ENCODE peak calls at places on chromosome 22, in five cellular contexts. W is psoas muscle, A is cardiac fibroblast, M is tibial artery, O is left ventricle myocardium inferior. G is an unnamed sample.

GRCh38 chr22:49063040-49063329 is 764.7 kb downstream of the BRD1 start:
- DNase-seq in O (no peak), M (no peak), W (peak; percentile 20), A (no peak), G (no peak)

GRCh38 chr22:17742528-17742902 is 31.8 kb downstream of the BID start:
- DNase-seq in W (peak; percentile 77), O (peak; percentile 51), M (no peak), A (peak; percentile 79), G (peak; percentile 84)

GRCh38 chr22:44970291-44970690 is 39.5 kb downstream of the PHF21B start:
- DNase-seq in M (no peak), W (no peak), O (no peak), A (no peak), G (no peak)

GRCh38 chr22:29306830-29307657 is 594 bp downstream of the GAS2L1 start:
- DNase-seq in A (peak; percentile 80), O (peak; percentile 88), W (peak; percentile 89), M (peak; percentile 90), G (peak; percentile 85)

GRCh38 chr22:39343259-39344045 is 6.3 kb upstream of the SYNGR1 start:
- DNase-seq in O (peak; percentile 41), M (peak; percentile 73), A (peak; percentile 73), W (peak; percentile 70), G (peak; percentile 76)

GRCh38 chr22:24189249-24190158 is 8.2 kb downstream of the SUSD2 start:
- DNase-seq in O (peak; percentile 79), W (peak; percentile 81), A (peak; percentile 78), M (peak; percentile 89), G (peak; percentile 79)

GRCh38 chr22:32531955-32532818 is 57.6 kb downstream of the FBXO7 start:
- DNase-seq in O (peak; percentile 92), A (peak; percentile 84), M (peak; percentile 89), W (peak; percentile 93), G (peak; percentile 68)

GRCh38 chr22:46377566-46378498 is 42.3 kb downstream of the TRMU start:
- DNase-seq in M (no peak), O (no peak), A (peak; percentile 18), W (no peak), G (peak; percentile 94)

GRCh38 chr22:27424319-27424718 is 377.2 kb downstream of the MN1 start:
- DNase-seq in O (no peak), A (peak; percentile 59), W (no peak), M (no peak), G (no peak)

GRCh38 chr22:37774728-37775127 is 33.0 kb upstream of the GCAT start:
- DNase-seq in M (no peak), O (no peak), W (no peak), A (no peak), G (no peak)

GRCh38 chr22:27307545-27308279 is 493.8 kb downstream of the MN1 start:
- DNase-seq in M (no peak), A (no peak), W (no peak), O (no peak), G (no peak)

GRCh38 chr22:20764053-20764720 is 9.7 kb upstream of the SERPIND1 start:
- DNase-seq in W (no peak), A (no peak), O (no peak), M (no peak), G (peak; percentile 45)

GRCh38 chr22:34608716-34609115 is 457.2 kb upstream of the ISX start:
- DNase-seq in A (no peak), W (no peak), M (no peak), O (no peak), G (no peak)

GRCh38 chr22:45758603-45759002 is 87.0 kb downstream of the ATXN10 start:
- DNase-seq in M (no peak), A (no peak), O (no peak), W (no peak), G (no peak)

GRCh38 chr22:50460942-50461341 is 13.9 kb downstream of the SBF1 start:
- DNase-seq in M (no peak), O (no peak), A (no peak), W (no peak), G (no peak)

GRCh38 chr22:33513388-33514336 is 406.6 kb downstream of the LARGE1 start:
- DNase-seq in W (no peak), A (peak; percentile 38), O (no peak), M (no peak), G (no peak)

GRCh38 chr22:37501176-37501609 is 15.0 kb upstream of the MFNG start:
- DNase-seq in O (peak; percentile 77), W (no peak), A (peak; percentile 60), M (no peak), G (peak; percentile 83)

GRCh38 chr22:45984316-45984916 is 7.5 kb upstream of the WNT7B start:
- DNase-seq in A (no peak), O (no peak), W (no peak), M (no peak), G (no peak)

GRCh38 chr22:19631899-19632670 is 82.2 kb upstream of the SEPTIN5 start:
- DNase-seq in O (no peak), A (peak; percentile 58), W (no peak), M (peak; percentile 50), G (no peak)

GRCh38 chr22:26672590-26673468 is 15.4 kb downstream of the MIAT start:
- DNase-seq in A (peak; percentile 96), M (peak; percentile 96), W (peak; percentile 95), O (peak; percentile 91), G (peak; percentile 87)

GRCh38 chr22:45470871-45471270 is 31.8 kb upstream of the FBLN1 start:
- DNase-seq in M (peak; percentile 62), A (no peak), W (no peak), O (no peak), G (no peak)

GRCh38 chr22:32776397-32776796 is 25.1 kb upstream of the TIMP3 start:
- DNase-seq in O (no peak), A (no peak), M (no peak), W (no peak), G (no peak)

GRCh38 chr22:49295851-49296560 is 531.7 kb downstream of the BRD1 start:
- DNase-seq in W (no peak), O (no peak), M (peak; percentile 51), A (no peak), G (no peak)

GRCh38 chr22:24433868-24434471 is 6.6 kb downstream of the ADORA2A start:
- DNase-seq in A (peak; percentile 32), W (peak; percentile 67), O (no peak), M (peak; percentile 63), G (no peak)

GRCh38 chr22:30325065-30325720 is 1.5 kb downstream of the TBC1D10A start:
- DNase-seq in W (peak; percentile 28), A (peak; percentile 84), M (peak; percentile 84), O (no peak), G (no peak)

GRCh38 chr22:29202231-29203192 is 3.2 kb upstream of the EMID1 start:
- DNase-seq in A (peak; percentile 69), O (peak; percentile 63), M (no peak), W (peak; percentile 76), G (peak; percentile 65)

GRCh38 chr22:31561238-31561887 is 65.0 kb downstream of the SFI1 start:
- DNase-seq in W (peak; percentile 64), A (peak; percentile 91), O (peak; percentile 61), M (peak; percentile 79), G (peak; percentile 81)

GRCh38 chr22:41305646-41306045 is 4.3 kb downstream of the ZC3H7B start:
- DNase-seq in W (peak; percentile 75), A (peak; percentile 48), M (no peak), O (no peak), G (no peak)

GRCh38 chr22:36762687-36763260 is 13.1 kb downstream of the IFT27 start:
- DNase-seq in A (peak; percentile 62), M (peak; percentile 65), O (peak; percentile 74), W (no peak), G (no peak)

GRCh38 chr22:45769569-45770210 is 98.1 kb downstream of the ATXN10 start:
- DNase-seq in O (no peak), W (peak; percentile 67), M (no peak), A (no peak), G (no peak)

GRCh38 chr22:26853071-26853470 is 195.7 kb downstream of the MIAT start:
- DNase-seq in M (no peak), W (no peak), O (no peak), A (no peak), G (no peak)

GRCh38 chr22:45987462-45987861 is 10.5 kb upstream of the WNT7B start:
- DNase-seq in O (no peak), W (no peak), A (no peak), M (no peak), G (no peak)

GRCh38 chr22:23431337-23432072 is 148.6 kb downstream of the IGLL1 start:
- DNase-seq in O (no peak), A (peak; percentile 10), M (no peak), W (peak; percentile 68), G (no peak)

GRCh38 chr22:42801537-42802165 is 55.4 kb downstream of the ARFGAP3 start:
- DNase-seq in M (no peak), O (no peak), W (no peak), A (no peak), G (no peak)

GRCh38 chr22:50507421-50507990 is at the start of gene LMF2:
- DNase-seq in W (peak; percentile 96), A (no peak), O (peak; percentile 90), M (peak; percentile 95), G (peak; percentile 95)

G was measured in right lobe of liver.